ENCODE peak calls at places on chromosome 4, in four cellular contexts. P is upper lobe of right lung, E is brain microvascular endothelial cell, K is RWPE2. D is an unnamed sample.

GRCh38 chr4:128386761-128387599 is 99.4 kb upstream of the PGRMC2 start:
- DNase-seq in K (peak; percentile 80), P (peak; percentile 76), E (peak; percentile 97), D (peak; percentile 93)

GRCh38 chr4:101279377-101279871 is 67.9 kb downstream of the PPP3CA start:
- DNase-seq in K (no peak), E (peak; percentile 95), P (no peak), D (peak; percentile 14)

GRCh38 chr4:33390977-33391376 is 2670.8 kb downstream of the PCDH7 start:
- DNase-seq in K (no peak), P (no peak), E (no peak), D (no peak)

GRCh38 chr4:148216321-148216720 is 225.9 kb downstream of the NR3C2 start:
- DNase-seq in P (no peak), E (no peak), K (no peak), D (no peak)

GRCh38 chr4:98421106-98421505 is 159.9 kb downstream of the RAP1GDS1 start:
- DNase-seq in K (no peak), P (no peak), E (peak; percentile 70), D (no peak)

GRCh38 chr4:7170012-7170411 is 22.3 kb upstream of the SORCS2 start:
- DNase-seq in P (peak; percentile 6), E (no peak), K (peak; percentile 6), D (no peak)

GRCh38 chr4:140256335-140256734 is 102.4 kb upstream of the MAML3 start:
- DNase-seq in K (peak; percentile 64), E (peak; percentile 68), P (no peak), D (peak; percentile 35)

GRCh38 chr4:68369474-68369805 is 19.6 kb upstream of the YTHDC1 start:
- DNase-seq in K (peak; percentile 87), P (no peak), E (no peak), D (no peak)

GRCh38 chr4:60223098-60223497 is 977.0 kb upstream of the ADGRL3 start:
- DNase-seq in E (no peak), P (no peak), K (no peak), D (no peak)

GRCh38 chr4:121049072-121049599 is 23.2 kb downstream of the NDNF start:
- DNase-seq in P (no peak), E (no peak), K (no peak), D (no peak)

GRCh38 chr4:61064636-61065035 is 135.5 kb upstream of the ADGRL3 start:
- DNase-seq in P (no peak), K (no peak), E (no peak), D (no peak)

GRCh38 chr4:48295116-48295515 is 25.5 kb upstream of the TEC start:
- DNase-seq in K (no peak), E (no peak), P (no peak), D (no peak)

GRCh38 chr4:139922625-139923024 is 231.4 kb downstream of the MAML3 start:
- DNase-seq in K (no peak), E (no peak), P (no peak), D (no peak)

GRCh38 chr4:3074846-3075651 is 568 bp downstream of the HTT start:
- DNase-seq in P (peak; percentile 89), E (peak; percentile 66), K (peak; percentile 65), D (peak; percentile 23)

GRCh38 chr4:140971077-140971792 is 162.0 kb downstream of the RNF150 start:
- DNase-seq in K (no peak), P (no peak), E (no peak), D (no peak)

GRCh38 chr4:137414802-137415201 is 117.5 kb downstream of the PCDH18 start:
- DNase-seq in K (no peak), P (no peak), E (no peak), D (no peak)

GRCh38 chr4:69951602-69952001 is 13.9 kb downstream of the CSN2 start:
- DNase-seq in E (peak; percentile 16), P (no peak), K (no peak), D (no peak)

GRCh38 chr4:5052726-5053425 is 1.6 kb downstream of the STK32B start:
- DNase-seq in K (no peak), E (no peak), P (no peak), D (no peak)

GRCh38 chr4:80192937-80193336 is 4.4 kb upstream of the PRDM8 start:
- DNase-seq in K (no peak), P (no peak), E (no peak), D (no peak)

GRCh38 chr4:26076000-26076587 is 162.1 kb downstream of the SMIM20 start:
- DNase-seq in P (no peak), K (no peak), E (no peak), D (peak; percentile 11)

GRCh38 chr4:89212666-89213381 is 94.8 kb downstream of the GPRIN3 start:
- DNase-seq in K (no peak), P (no peak), E (no peak), D (no peak)

GRCh38 chr4:83974111-83974789 is 438.3 kb downstream of the GPAT3 start:
- DNase-seq in P (no peak), E (no peak), K (no peak), D (no peak)

GRCh38 chr4:2159931-2160330 is 82.0 kb downstream of the HAUS3 start:
- DNase-seq in K (no peak), P (no peak), E (no peak), D (no peak)

GRCh38 chr4:37008199-37008598 is 236.3 kb upstream of the NWD2 start:
- DNase-seq in E (no peak), P (no peak), K (no peak), D (no peak)

GRCh38 chr4:182404371-182404770 is 161.2 kb downstream of the TENM3 start:
- DNase-seq in K (no peak), E (no peak), P (no peak), D (no peak)

GRCh38 chr4:180717451-180717850 is 1525.8 kb upstream of the TENM3 start:
- DNase-seq in P (no peak), K (no peak), E (no peak), D (no peak)

GRCh38 chr4:54585321-54586000 is 72.3 kb upstream of the KIT start:
- DNase-seq in E (peak; percentile 66), P (no peak), K (no peak), D (no peak)

GRCh38 chr4:98996056-98996941 is 778 bp downstream of the METAP1 start:
- DNase-seq in K (no peak), P (no peak), E (peak; percentile 23), D (peak; percentile 12)

GRCh38 chr4:172857026-172857425 is 311.6 kb upstream of the GALNT7 start:
- DNase-seq in P (no peak), K (no peak), E (no peak), D (no peak)

GRCh38 chr4:15653864-15654391 is 1.2 kb downstream of the FBXL5 start:
- DNase-seq in P (no peak), E (peak; percentile 60), K (no peak), D (no peak)

GRCh38 chr4:8200302-8200975 is 1.3 kb downstream of the SH3TC1 start:
- DNase-seq in E (no peak), P (peak; percentile 88), K (peak; percentile 77), D (peak; percentile 63)

GRCh38 chr4:74109116-74109791 is 10.3 kb upstream of the CXCL2 start:
- DNase-seq in P (no peak), E (peak; percentile 93), K (peak; percentile 87), D (peak; percentile 29)

DNA sequence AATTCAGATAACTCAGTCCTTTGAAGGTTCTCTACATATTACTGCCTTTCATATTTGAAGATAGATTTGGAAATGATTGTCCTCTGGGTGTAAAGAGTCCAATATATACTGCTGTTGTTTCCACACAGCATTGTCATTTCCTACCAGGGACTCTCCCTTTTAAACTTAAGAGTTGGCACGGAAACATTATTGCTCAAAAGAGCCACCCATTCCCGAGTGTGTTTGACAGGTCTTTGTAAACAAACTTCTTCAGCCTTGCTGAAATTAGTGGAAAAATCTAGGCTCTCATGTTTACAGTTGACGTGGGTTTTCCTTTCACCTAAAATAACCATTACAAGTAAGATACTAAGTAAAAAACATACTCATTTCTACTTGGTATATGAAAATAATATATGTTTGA is 111.4 kb upstream of the LIMCH1 start:
- DNase-seq in K (no peak), P (no peak), E (no peak), D (no peak)
- H3K27ac ChIP-seq in K (no peak overlapping the region), P (peak overlapping the region; percentile 79), E (no peak overlapping the region), D (peak overlapping the region; percentile 72)

GRCh38 chr4:30950737-30951136 is 230.6 kb downstream of the PCDH7 start:
- DNase-seq in K (peak; percentile 84), P (no peak), E (no peak), D (no peak)
- TF ChIP-seq CTCF in K (no peak), P (no peak), E (no peak), D (no peak)

GRCh38 chr4:649293-649625 is 23.9 kb downstream of the PDE6B start:
- DNase-seq in K (no peak), E (no peak), P (no peak), D (no peak)

GRCh38 chr4:649751-650310 is 24.2 kb downstream of the ATP5ME start:
- DNase-seq in K (peak; percentile 49), P (no peak), E (no peak), D (no peak)

GRCh38 chr4:650951-651883 is 22.9 kb downstream of the ATP5ME start:
- DNase-seq in K (peak; percentile 57), E (no peak), P (no peak), D (no peak)

GRCh38 chr4:651884-652642 is 22.0 kb downstream of the ATP5ME start:
- DNase-seq in E (no peak), K (peak; percentile 65), P (no peak), D (no peak)

DNA sequence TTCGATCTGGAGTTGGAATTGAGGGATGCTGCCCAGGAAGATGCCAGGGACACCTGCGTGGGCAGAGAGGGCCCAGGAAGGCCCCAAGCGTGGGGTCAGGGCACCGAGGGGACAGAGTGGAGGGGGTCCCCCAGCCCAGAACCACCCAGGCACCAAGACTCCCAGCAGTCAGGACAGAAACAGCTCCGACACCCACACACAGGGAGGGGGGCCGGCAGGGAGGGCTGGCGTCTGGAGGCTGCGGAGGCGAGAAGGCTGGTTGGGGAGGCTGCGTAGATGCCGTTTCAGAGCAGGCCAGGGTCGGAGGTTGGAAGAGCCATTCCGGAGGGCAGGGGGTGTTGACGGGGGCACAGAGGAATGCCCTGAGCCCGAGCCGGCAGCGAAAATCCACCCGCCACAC is 23.6 kb downstream of the ATP5ME start:
- DNase-seq in K (peak; percentile 54), P (no peak), E (no peak), D (no peak)
- H3K27ac ChIP-seq in K (no peak overlapping the region), P (no peak overlapping the region), E (no peak overlapping the region), D (no peak overlapping the region)

DNA sequence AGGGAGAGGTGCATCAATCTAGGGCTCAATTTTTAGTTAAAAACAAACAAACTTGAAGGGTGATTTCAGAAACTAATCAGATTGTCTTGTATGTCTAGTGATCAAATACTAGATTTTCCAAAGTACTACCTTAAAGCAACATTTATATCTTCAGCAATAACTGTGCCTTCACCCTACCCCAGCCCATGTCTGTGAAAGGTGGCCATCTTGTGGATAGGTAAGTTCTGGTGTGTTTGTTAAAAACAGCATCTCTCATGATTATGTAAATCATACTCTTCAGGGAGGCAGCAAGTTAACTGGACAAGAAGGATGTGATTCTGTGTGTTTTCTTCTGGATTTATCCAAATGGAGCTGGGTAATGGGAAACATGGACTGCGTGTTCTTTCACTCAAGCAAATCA is 81.4 kb upstream of the ACSL1 start:
- DNase-seq in P (no peak), K (no peak), E (no peak), D (no peak)
- TF ChIP-seq CTCF in P (no peak), K (no peak), E (no peak), D (no peak)